ENCODE peak calls at places on chromosomes 11 and 22, in seven cellular contexts. One of them, this sample, is unnamed.

GRCh38 chr11:9529333-9529648 is 44.2 kb upstream of the WEE1 start:
- DNase-seq in HCT116: no peak
- DNase-seq in H1: no peak
- DNase-seq in SK-N-SH: peak
- DNase-seq in HepG2: no peak
- DNase-seq in GM12878: no peak
- DNase-seq in K562: peak
- DNase-seq in this sample: no peak

GRCh38 chr11:13216019-13217006 is 61.3 kb upstream of the BMAL1 start:
- DNase-seq in HCT116: peak
- DNase-seq in H1: peak
- DNase-seq in SK-N-SH: no peak
- DNase-seq in HepG2: peak
- DNase-seq in GM12878: no peak
- DNase-seq in K562: no peak
- DNase-seq in this sample: peak

GRCh38 chr11:32420937-32421532 is 14.3 kb downstream of the WT1 start:
- DNase-seq in HCT116: no peak
- DNase-seq in H1: no peak
- DNase-seq in SK-N-SH: peak
- DNase-seq in HepG2: no peak
- DNase-seq in GM12878: peak
- DNase-seq in K562: peak
- DNase-seq in this sample: no peak

GRCh38 chr22:50206599-50206998 is 5.8 kb downstream of the SELENOO start:
- DNase-seq in HCT116: no peak
- DNase-seq in H1: peak
- DNase-seq in SK-N-SH: peak
- DNase-seq in HepG2: peak
- DNase-seq in GM12878: no peak
- DNase-seq in K562: peak
- DNase-seq in this sample: peak

GRCh38 chr11:116030697-116031331 is 526.6 kb upstream of the CADM1 start:
- DNase-seq in HCT116: no peak
- DNase-seq in H1: no peak
- DNase-seq in SK-N-SH: no peak
- DNase-seq in HepG2: no peak
- DNase-seq in GM12878: peak
- DNase-seq in K562: no peak
- DNase-seq in this sample: no peak

GRCh38 chr11:105609832-105610781 is at the start of gene GRIA4:
- DNase-seq in HCT116: no peak
- DNase-seq in H1: peak
- DNase-seq in SK-N-SH: peak
- DNase-seq in HepG2: no peak
- DNase-seq in GM12878: no peak
- DNase-seq in K562: no peak
- DNase-seq in this sample: peak

GRCh38 chr11:35539781-35540281 is 14.4 kb upstream of the PAMR1 start:
- DNase-seq in HCT116: no peak
- DNase-seq in H1: no peak
- DNase-seq in SK-N-SH: no peak
- DNase-seq in HepG2: no peak
- DNase-seq in GM12878: no peak
- DNase-seq in K562: no peak
- DNase-seq in this sample: no peak

GRCh38 chr22:21842946-21843345 is 24.5 kb downstream of the MAPK1 start:
- DNase-seq in HCT116: no peak
- DNase-seq in H1: no peak
- DNase-seq in SK-N-SH: no peak
- DNase-seq in HepG2: no peak
- DNase-seq in GM12878: no peak
- DNase-seq in K562: no peak
- DNase-seq in this sample: no peak

GRCh38 chr22:30390974-30391691 is 3.9 kb upstream of the RNF215 start:
- DNase-seq in HCT116: peak
- DNase-seq in H1: peak
- DNase-seq in SK-N-SH: peak
- DNase-seq in HepG2: peak
- DNase-seq in GM12878: peak
- DNase-seq in K562: peak
- DNase-seq in this sample: peak

GRCh38 chr22:26660961-26661578 is 3.7 kb downstream of the MIAT start:
- DNase-seq in HCT116: no peak
- DNase-seq in H1: no peak
- DNase-seq in SK-N-SH: no peak
- DNase-seq in HepG2: no peak
- DNase-seq in GM12878: no peak
- DNase-seq in K562: no peak
- DNase-seq in this sample: peak

GRCh38 chr11:90178751-90179150 is 44.1 kb downstream of the CHORDC1 start:
- DNase-seq in HCT116: no peak
- DNase-seq in H1: no peak
- DNase-seq in SK-N-SH: no peak
- DNase-seq in HepG2: no peak
- DNase-seq in GM12878: no peak
- DNase-seq in K562: no peak
- DNase-seq in this sample: no peak

GRCh38 chr11:75445315-75445953 is 12.4 kb upstream of the KLHL35 start:
- DNase-seq in HCT116: peak
- DNase-seq in H1: peak
- DNase-seq in SK-N-SH: peak
- DNase-seq in HepG2: peak
- DNase-seq in GM12878: peak
- DNase-seq in K562: peak
- DNase-seq in this sample: no peak

GRCh38 chr22:20957691-20958440 is 9.2 kb upstream of the AIFM3 start:
- DNase-seq in HCT116: no peak
- DNase-seq in H1: peak
- DNase-seq in SK-N-SH: peak
- DNase-seq in HepG2: no peak
- DNase-seq in GM12878: no peak
- DNase-seq in K562: no peak
- DNase-seq in this sample: no peak

GRCh38 chr11:49208006-49208721 is at the start of gene FOLH1:
- DNase-seq in HCT116: no peak
- DNase-seq in H1: peak
- DNase-seq in SK-N-SH: peak
- DNase-seq in HepG2: no peak
- DNase-seq in GM12878: no peak
- DNase-seq in K562: no peak
- DNase-seq in this sample: peak

DNA sequence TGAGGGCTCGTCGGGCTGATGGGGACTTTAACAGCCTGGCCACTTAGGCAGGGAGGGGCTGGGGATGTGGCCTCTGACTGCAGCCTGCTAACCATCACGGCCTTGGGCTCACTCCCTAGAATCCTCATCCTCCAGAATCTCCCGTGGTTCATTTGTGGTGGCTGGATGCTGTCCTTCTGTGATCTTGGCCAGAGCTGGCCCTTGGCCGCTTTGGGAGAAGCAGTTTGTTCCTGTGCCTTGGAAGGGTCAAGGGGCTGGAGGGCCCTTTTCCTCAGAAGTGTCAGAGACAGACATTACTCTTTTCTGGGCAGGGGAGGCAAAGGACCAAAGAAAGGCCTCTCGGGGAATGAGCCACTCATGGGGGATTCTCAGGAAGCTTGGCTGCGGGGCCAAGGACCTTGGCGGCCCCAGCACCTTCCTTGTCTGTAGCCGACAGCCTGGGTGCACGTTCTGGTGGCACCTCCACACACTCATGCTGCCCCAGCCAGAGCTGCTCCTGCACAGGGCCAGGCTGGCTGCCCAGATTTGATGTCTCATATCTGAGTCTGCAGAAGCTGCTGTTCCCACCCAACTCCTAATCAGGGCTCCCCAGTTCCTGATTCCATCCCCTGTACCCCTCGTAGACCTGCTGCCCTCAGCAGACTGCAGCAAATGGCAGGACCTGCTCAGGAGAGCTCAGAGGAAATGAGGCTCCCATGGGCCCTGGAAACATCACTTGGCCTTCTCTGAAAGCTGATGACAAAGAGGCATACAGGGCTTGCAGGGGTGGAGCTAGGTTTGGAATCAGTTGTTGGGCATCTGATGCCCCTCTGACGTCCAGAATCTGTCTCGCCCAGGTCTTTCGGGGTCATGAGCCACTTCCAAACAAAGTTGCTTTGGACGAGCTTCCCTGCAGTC is 107.7 kb downstream of the CTTN start:
- DNase-seq in HCT116: no peak
- DNase-seq in H1: no peak
- DNase-seq in SK-N-SH: peak
- DNase-seq in HepG2: no peak
- DNase-seq in GM12878: no peak
- DNase-seq in K562: no peak
- DNase-seq in this sample: no peak
- H3K9ac ChIP-seq in HCT116: no peak
- H3K9ac ChIP-seq in H1: no peak
- H3K9ac ChIP-seq in SK-N-SH: no peak
- H3K9ac ChIP-seq in HepG2: no peak
- H3K9ac ChIP-seq in GM12878: no peak
- H3K9ac ChIP-seq in K562: no peak
- H3K9ac ChIP-seq in this sample: no peak

GRCh38 chr22:44024288-44024908 is at the start of gene PARVB:
- DNase-seq in HCT116: no peak
- DNase-seq in H1: peak
- DNase-seq in SK-N-SH: peak
- DNase-seq in HepG2: no peak
- DNase-seq in GM12878: no peak
- DNase-seq in K562: peak
- DNase-seq in this sample: no peak

GRCh38 chr22:44026630-44027511 is 2.8 kb downstream of the PARVB start:
- DNase-seq in HCT116: no peak
- DNase-seq in H1: no peak
- DNase-seq in SK-N-SH: no peak
- DNase-seq in HepG2: no peak
- DNase-seq in GM12878: peak
- DNase-seq in K562: peak
- DNase-seq in this sample: no peak

GRCh38 chr22:44026066-44026629 is 2.0 kb downstream of the PARVB start:
- DNase-seq in HCT116: no peak
- DNase-seq in H1: no peak
- DNase-seq in SK-N-SH: no peak
- DNase-seq in HepG2: no peak
- DNase-seq in GM12878: no peak
- DNase-seq in K562: no peak
- DNase-seq in this sample: no peak

GRCh38 chr22:44023404-44024287 is 456 bp upstream of the PARVB start:
- DNase-seq in HCT116: no peak
- DNase-seq in H1: peak
- DNase-seq in SK-N-SH: peak
- DNase-seq in HepG2: no peak
- DNase-seq in GM12878: no peak
- DNase-seq in K562: peak
- DNase-seq in this sample: no peak

DNA sequence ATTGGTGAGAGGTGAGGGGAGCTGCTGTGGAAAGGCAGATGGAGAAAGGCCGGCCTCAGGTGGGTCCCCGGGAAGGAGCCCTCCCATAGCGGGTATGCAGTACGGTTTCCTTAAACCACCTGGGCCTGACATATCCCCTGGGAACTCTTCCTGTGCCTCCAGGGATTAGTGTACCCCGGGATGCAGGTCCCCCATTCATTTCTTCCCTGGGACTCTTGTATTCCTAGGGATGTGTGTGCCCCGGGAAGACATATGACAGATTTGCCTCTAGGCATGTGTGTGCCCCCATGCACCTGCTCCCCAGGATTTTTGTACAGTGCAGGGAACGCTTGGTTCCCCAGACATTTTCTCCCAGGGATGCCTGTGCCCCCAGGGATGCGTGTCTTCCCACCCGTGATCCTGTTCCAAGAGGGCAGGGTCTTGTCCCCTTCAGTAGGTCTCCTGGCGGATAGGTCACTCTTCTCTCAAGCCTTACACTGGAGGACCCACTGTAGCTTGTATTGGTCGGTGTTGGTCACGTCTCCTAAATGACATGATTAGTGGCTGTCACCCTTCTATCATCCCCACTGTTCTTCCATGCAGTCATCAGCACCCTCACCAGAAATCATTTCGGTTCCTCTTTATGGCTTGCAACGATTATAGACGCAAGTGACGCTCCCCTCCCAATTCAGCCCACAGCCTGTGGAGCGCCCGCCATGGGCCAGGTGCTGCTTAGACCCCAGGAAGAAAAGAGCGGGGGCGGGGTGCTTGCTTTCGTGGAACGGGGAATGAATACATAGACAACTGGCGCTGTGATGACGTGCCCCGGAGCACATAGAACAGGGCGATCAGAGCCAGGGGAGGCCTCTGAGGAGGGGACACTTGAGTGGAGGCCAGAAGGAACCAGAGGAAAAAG is 1.3 kb downstream of the PARVB start:
- DNase-seq in HCT116: no peak
- DNase-seq in H1: no peak
- DNase-seq in SK-N-SH: no peak
- DNase-seq in HepG2: no peak
- DNase-seq in GM12878: peak
- DNase-seq in K562: peak
- DNase-seq in this sample: no peak
- TF ChIP-seq YY1 in HCT116: no peak
- TF ChIP-seq YY1 in H1: no peak
- TF ChIP-seq YY1 in SK-N-SH: no peak
- TF ChIP-seq YY1 in HepG2: no peak
- TF ChIP-seq YY1 in GM12878: peak
- TF ChIP-seq YY1 in K562: no peak
- TF ChIP-seq YY1 in this sample: no peak

GRCh38 chr11:117616979-117617378 is 180.0 kb downstream of the DSCAML1 start:
- DNase-seq in HCT116: no peak
- DNase-seq in H1: no peak
- DNase-seq in SK-N-SH: no peak
- DNase-seq in HepG2: no peak
- DNase-seq in GM12878: no peak
- DNase-seq in K562: no peak
- DNase-seq in this sample: no peak
- H3K9ac ChIP-seq in HCT116: no peak
- H3K9ac ChIP-seq in H1: no peak
- H3K9ac ChIP-seq in SK-N-SH: no peak
- H3K9ac ChIP-seq in HepG2: no peak
- H3K9ac ChIP-seq in GM12878: no peak
- H3K9ac ChIP-seq in K562: no peak
- H3K9ac ChIP-seq in this sample: no peak

GRCh38 chr11:61851900-61852295 is 23.8 kb downstream of the FADS2 start:
- DNase-seq in HCT116: no peak
- DNase-seq in H1: no peak
- DNase-seq in SK-N-SH: no peak
- DNase-seq in HepG2: no peak
- DNase-seq in GM12878: no peak
- DNase-seq in K562: no peak
- DNase-seq in this sample: no peak

GRCh38 chr11:61855939-61856730 is 28.0 kb downstream of the FADS2 start:
- DNase-seq in HCT116: no peak
- DNase-seq in H1: no peak
- DNase-seq in SK-N-SH: no peak
- DNase-seq in HepG2: no peak
- DNase-seq in GM12878: no peak
- DNase-seq in K562: no peak
- DNase-seq in this sample: no peak

GRCh38 chr11:61854966-61855714 is 27.0 kb downstream of the FADS2 start:
- DNase-seq in HCT116: no peak
- DNase-seq in H1: no peak
- DNase-seq in SK-N-SH: no peak
- DNase-seq in HepG2: no peak
- DNase-seq in GM12878: no peak
- DNase-seq in K562: no peak
- DNase-seq in this sample: no peak

GRCh38 chr11:61854206-61854875 is 26.2 kb downstream of the FADS2 start:
- DNase-seq in HCT116: no peak
- DNase-seq in H1: no peak
- DNase-seq in SK-N-SH: no peak
- DNase-seq in HepG2: no peak
- DNase-seq in GM12878: no peak
- DNase-seq in K562: no peak
- DNase-seq in this sample: no peak

GRCh38 chr11:61853698-61854169 is 25.6 kb downstream of the FADS2 start:
- DNase-seq in HCT116: no peak
- DNase-seq in H1: no peak
- DNase-seq in SK-N-SH: no peak
- DNase-seq in HepG2: no peak
- DNase-seq in GM12878: no peak
- DNase-seq in K562: no peak
- DNase-seq in this sample: no peak
- TF ChIP-seq YY1 in HCT116: no peak
- TF ChIP-seq YY1 in H1: no peak
- TF ChIP-seq YY1 in SK-N-SH: no peak
- TF ChIP-seq YY1 in HepG2: no peak
- TF ChIP-seq YY1 in GM12878: no peak
- TF ChIP-seq YY1 in K562: no peak
- TF ChIP-seq YY1 in this sample: no peak

This sample was measured in NT2/D1.